ENCODE peak calls at places on chromosomes 12 and 14, in eight cellular contexts. C is H7; Q is H9; S is Karpas-422; X is left lung; I is effector memory CD4-positive, alpha-beta T cell; M is heart left ventricle; D is MG63. A is an unnamed sample. For H3K27me3, the result is how much of the 10 kb centered on the place peaks cover.

GRCh38 chr12:52202361-52203078 is 10.7 kb upstream of the KRT80 start:
- DNase-seq in C (peak), Q (no peak), S (no peak), X (peak), I (no peak), M (peak), D (peak), A (no peak)

GRCh38 chr12:69000540-69001243 is 67.7 kb upstream of the CPM start:
- DNase-seq in C (peak), Q (no peak), S (no peak), X (no peak), I (no peak), M (no peak), D (no peak), A (no peak)

GRCh38 chr12:91203610-91204009 is 21.0 kb upstream of the DCN start:
- DNase-seq in C (no peak), Q (no peak), S (no peak), X (no peak), I (no peak), M (no peak), D (no peak), A (no peak)

GRCh38 chr12:6372403-6373003 is 2.9 kb downstream of the SCNN1A start:
- DNase-seq in C (peak), Q (no peak), S (no peak), X (peak), I (no peak), M (no peak), D (peak), A (no peak)

GRCh38 chr14:103095210-103095778 is 769 bp downstream of the EXOC3L4 start:
- DNase-seq in C (peak), Q (no peak), S (no peak), X (no peak), I (no peak), M (no peak), D (no peak), A (no peak)

GRCh38 chr14:105930572-105930971 is 404.2 kb downstream of the TMEM121 start:
- DNase-seq in C (no peak), Q (no peak), S (no peak), X (peak), I (no peak), M (no peak), D (no peak), A (no peak)

GRCh38 chr14:61109288-61109687 is 128.2 kb downstream of the SLC38A6 start:
- DNase-seq in C (no peak), Q (peak), S (peak), X (no peak), I (no peak), M (no peak), D (no peak), A (no peak)

GRCh38 chr14:22143360-22143759 is 445.7 kb downstream of the DAD1 start:
- DNase-seq in C (no peak), Q (no peak), S (no peak), X (no peak), I (no peak), M (no peak), D (no peak), A (no peak)

GRCh38 chr14:95507701-95508103 is 8.7 kb downstream of the SYNE3 start:
- DNase-seq in C (no peak), Q (no peak), S (no peak), X (peak), I (no peak), M (no peak), D (peak), A (no peak)

GRCh38 chr12:28108599-28108998 is 81.7 kb upstream of the CCDC91 start:
- DNase-seq in C (no peak), Q (no peak), S (no peak), X (no peak), I (no peak), M (no peak), D (no peak), A (no peak)

GRCh38 chr14:69887740-69888657 is 8.8 kb downstream of the SMOC1 start:
- DNase-seq in C (no peak), Q (no peak), S (no peak), X (no peak), I (no peak), M (no peak), D (peak), A (no peak)

GRCh38 chr12:4137441-4137840 is 136.1 kb upstream of the CCND2 start:
- DNase-seq in C (no peak), Q (no peak), S (no peak), X (no peak), I (no peak), M (no peak), D (no peak), A (no peak)

GRCh38 chr12:121970901-121971300 is 50.8 kb upstream of the BCL7A start:
- DNase-seq in C (no peak), Q (no peak), S (no peak), X (no peak), I (no peak), M (peak), D (no peak), A (no peak)

GRCh38 chr12:48542300-48542928 is 17.0 kb downstream of the OR8S1 start:
- DNase-seq in C (peak), Q (peak), S (peak), X (peak), I (no peak), M (no peak), D (peak), A (no peak)

GRCh38 chr14:23539209-23539866 is 12.2 kb downstream of the ZFHX2 start:
- DNase-seq in C (peak), Q (peak), S (peak), X (no peak), I (no peak), M (no peak), D (peak), A (no peak)

GRCh38 chr14:36174767-36175424 is 1.6 kb downstream of the PTCSC3 start:
- DNase-seq in C (no peak), Q (no peak), S (no peak), X (no peak), I (no peak), M (no peak), D (no peak), A (no peak)

GRCh38 chr12:67096533-67097318 is 172.4 kb upstream of the CAND1 start:
- DNase-seq in C (no peak), Q (no peak), S (no peak), X (no peak), I (no peak), M (no peak), D (no peak), A (no peak)

GRCh38 chr14:104140463-104141331 is 2.3 kb downstream of the KIF26A start:
- DNase-seq in C (peak), Q (peak), S (no peak), X (no peak), I (no peak), M (peak), D (no peak), A (no peak)

DNA sequence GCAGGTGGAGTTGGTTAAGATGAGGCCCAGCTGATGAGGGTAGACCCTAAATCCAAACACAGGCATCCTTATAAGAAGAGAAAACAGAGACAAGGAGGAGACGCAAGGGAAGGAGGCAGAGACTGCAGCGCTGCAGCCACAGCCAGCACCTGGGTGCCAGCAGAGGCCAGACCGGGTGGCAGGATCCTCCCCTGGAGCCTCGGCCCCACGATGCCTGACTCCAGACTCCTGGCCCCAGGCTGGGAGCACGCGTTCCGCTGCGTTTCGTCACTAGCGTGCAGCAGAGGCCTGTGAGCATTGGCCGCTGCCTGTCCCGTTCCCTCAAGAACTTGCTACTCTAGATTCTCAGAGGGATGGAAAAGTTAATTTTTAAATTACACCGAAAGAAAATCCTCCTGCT is 57.8 kb upstream of the FBRSL1 start:
- DNase-seq in C (no peak), Q (no peak), S (no peak), X (no peak), I (no peak), M (no peak), D (no peak), A (no peak)
- H3K27me3 ChIP-seq in C (under half), Q (under half), S (under half), X (half or more), I (under half), M (under half), D (under half), A (under half)

GRCh38 chr12:114395755-114396152 is 10.2 kb downstream of the TBX5 start:
- DNase-seq in C (no peak), Q (no peak), S (no peak), X (no peak), I (no peak), M (no peak), D (no peak), A (no peak)

GRCh38 chr12:114392909-114393308 is 13.0 kb downstream of the TBX5 start:
- DNase-seq in C (peak), Q (no peak), S (no peak), X (no peak), I (no peak), M (peak), D (no peak), A (no peak)

GRCh38 chr12:114391088-114391487 is 14.9 kb downstream of the TBX5 start:
- DNase-seq in C (no peak), Q (no peak), S (no peak), X (no peak), I (no peak), M (no peak), D (no peak), A (no peak)

GRCh38 chr12:114396153-114396868 is 9.6 kb downstream of the TBX5 start:
- DNase-seq in C (peak), Q (no peak), S (no peak), X (no peak), I (no peak), M (no peak), D (no peak), A (no peak)

DNA sequence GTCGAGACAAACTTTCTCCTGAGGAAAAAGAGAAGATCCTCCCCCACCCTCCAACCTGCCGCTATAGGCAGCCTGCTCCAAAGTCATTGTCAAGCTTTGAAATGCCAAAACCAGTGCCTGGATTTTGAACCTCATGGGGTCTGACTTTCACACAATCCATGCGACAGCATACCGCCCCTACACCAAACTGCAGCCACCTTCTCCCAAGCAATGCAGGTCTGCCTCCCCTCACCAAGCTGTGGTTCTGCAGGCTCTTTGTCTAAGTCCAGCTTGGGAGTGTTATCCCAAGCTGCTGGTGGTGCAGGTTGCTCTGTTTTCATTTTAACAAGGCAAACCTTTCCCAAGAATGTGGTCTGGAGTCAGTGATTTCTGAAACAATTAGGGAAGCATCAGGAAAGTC is 12.4 kb downstream of the TBX5 start:
- DNase-seq in C (peak), Q (no peak), S (no peak), X (no peak), I (no peak), M (no peak), D (no peak), A (no peak)
- H3K27me3 ChIP-seq in C (half or more), Q (half or more), S (under half), X (half or more), I (under half), M (under half), D (under half), A (under half)

DNA sequence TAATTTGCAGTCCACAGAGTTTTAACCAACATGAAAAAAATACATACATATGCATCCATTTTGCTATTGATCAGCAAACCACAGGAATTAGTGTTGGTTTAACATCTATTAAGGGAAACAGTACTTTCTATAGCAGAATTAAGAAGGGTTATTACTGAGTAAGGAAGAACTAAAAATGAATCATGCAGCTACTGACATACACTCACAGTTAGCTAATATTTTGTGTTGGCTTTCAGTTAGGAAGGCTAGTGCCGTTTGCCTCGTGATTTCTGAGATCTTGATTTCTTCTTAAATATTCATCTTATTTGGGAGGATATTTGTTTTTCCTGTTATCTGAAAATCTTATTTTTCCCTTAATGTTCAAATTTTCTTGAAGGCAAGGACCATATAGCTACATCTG is 423.4 kb downstream of the NOVA1 start:
- DNase-seq in C (no peak), Q (no peak), S (no peak), X (no peak), I (no peak), M (no peak), D (no peak), A (no peak)
- H3K27me3 ChIP-seq in C (under half), Q (under half), S (under half), X (under half), I (under half), M (under half), D (under half), A (under half)

GRCh38 chr14:51202914-51203665 is 37.0 kb upstream of the TMX1 start:
- DNase-seq in C (no peak), Q (no peak), S (peak), X (no peak), I (no peak), M (no peak), D (no peak), A (no peak)

GRCh38 chr14:51205486-51205885 is 34.6 kb upstream of the TMX1 start:
- DNase-seq in C (no peak), Q (no peak), S (no peak), X (no peak), I (no peak), M (no peak), D (no peak), A (no peak)

GRCh38 chr14:51206462-51206861 is 33.6 kb upstream of the TMX1 start:
- DNase-seq in C (no peak), Q (no peak), S (no peak), X (no peak), I (no peak), M (no peak), D (no peak), A (no peak)

GRCh38 chr14:51201890-51202289 is 38.2 kb upstream of the TMX1 start:
- DNase-seq in C (no peak), Q (no peak), S (no peak), X (no peak), I (no peak), M (no peak), D (no peak), A (no peak)

DNA sequence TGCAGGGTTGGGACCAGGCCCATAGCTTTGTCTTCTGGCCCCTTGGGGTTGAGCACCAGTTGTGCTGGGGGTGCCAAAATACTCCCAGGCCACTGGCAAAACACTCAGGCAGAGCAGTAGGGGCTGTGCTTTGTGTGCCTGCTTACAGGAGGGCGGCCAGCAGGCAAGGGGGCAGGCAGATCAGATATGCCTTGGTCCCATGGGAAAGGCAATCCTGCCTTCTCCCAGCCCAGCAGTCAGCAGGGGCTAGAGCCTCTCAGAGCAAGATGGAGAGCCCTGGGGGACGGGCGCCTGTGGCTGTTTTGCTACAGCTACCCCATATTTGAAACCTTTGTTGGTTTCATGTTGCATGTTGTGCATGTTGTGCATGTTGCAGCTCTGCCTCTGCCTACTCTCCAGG is 36.2 kb upstream of the TMX1 start:
- DNase-seq in C (no peak), Q (no peak), S (no peak), X (no peak), I (no peak), M (no peak), D (no peak), A (no peak)
- H3K27me3 ChIP-seq in C (under half), Q (under half), S (under half), X (under half), I (under half), M (under half), D (under half), A (under half)

GRCh38 chr12:101064721-101065120 is 145.3 kb downstream of the SLC5A8 start:
- DNase-seq in C (no peak), Q (no peak), S (no peak), X (no peak), I (no peak), M (no peak), D (no peak), A (no peak)
- H3K27me3 ChIP-seq in C (under half), Q (under half), S (under half), X (under half), I (under half), M (under half), D (under half), A (under half)